ENCODE peak calls at places on chromosomes 2 and 18, in four cellular contexts. R is HepG2, V is HCT116, A is K562. X is an unnamed sample.

GRCh38 chr2:38619458-38620164 is 16.9 kb upstream of the HNRNPLL start:
- DNase-seq in R (no peak), V (no peak), A (no peak), X (no peak)

GRCh38 chr18:28045176-28045810 is 131.6 kb downstream of the CDH2 start:
- DNase-seq in R (no peak), V (no peak), A (no peak), X (no peak)

GRCh38 chr2:98063289-98063688 is 23.7 kb upstream of the VWA3B start:
- DNase-seq in R (no peak), V (no peak), A (no peak), X (no peak)

GRCh38 chr2:217105733-217106649 is 246.1 kb upstream of the TNP1 start:
- DNase-seq in R (no peak), V (peak; percentile 80), A (peak; percentile 15), X (peak; percentile 2)

GRCh38 chr2:241892299-241893137 is 23.0 kb downstream of the RTP5 start:
- DNase-seq in R (no peak), V (no peak), A (peak; percentile 81), X (no peak)

GRCh38 chr2:37786854-37787253 is 115.4 kb upstream of the CDC42EP3 start:
- DNase-seq in R (peak; percentile 70), V (no peak), A (no peak), X (no peak)

GRCh38 chr2:55992465-55992864 is 68.9 kb upstream of the EFEMP1 start:
- DNase-seq in R (peak; percentile 35), V (no peak), A (no peak), X (no peak)

GRCh38 chr2:26910176-26910575 is 60.3 kb upstream of the MAPRE3 start:
- DNase-seq in R (no peak), V (no peak), A (no peak), X (no peak)

GRCh38 chr2:149527998-149528775 is 59.4 kb downstream of the MMADHC start:
- DNase-seq in R (no peak), V (no peak), A (no peak), X (no peak)

GRCh38 chr2:29844713-29845320 is 76.6 kb downstream of the ALK start:
- DNase-seq in R (no peak), V (no peak), A (no peak), X (no peak)

GRCh38 chr18:63316612-63317555 is 2.7 kb downstream of the BCL2 start:
- DNase-seq in R (no peak), V (no peak), A (no peak), X (no peak)

GRCh38 chr2:12318427-12319057 is 398.2 kb upstream of the TRIB2 start:
- DNase-seq in R (no peak), V (no peak), A (no peak), X (peak; percentile 76)

GRCh38 chr18:23716516-23716915 is 27.3 kb downstream of the LAMA3 start:
- DNase-seq in R (no peak), V (no peak), A (no peak), X (no peak)

GRCh38 chr2:113407446-113408099 is 29.9 kb upstream of the ZNG1B start:
- DNase-seq in R (peak; percentile 81), V (peak; percentile 31), A (no peak), X (no peak)

GRCh38 chr2:239339241-239339640 is 61.6 kb downstream of the HDAC4 start:
- DNase-seq in R (no peak), V (no peak), A (no peak), X (no peak)

GRCh38 chr2:66854304-66854703 is 419.4 kb downstream of the MEIS1 start:
- DNase-seq in R (no peak), V (no peak), A (no peak), X (no peak)

GRCh38 chr2:168736636-168737424 is 65.6 kb upstream of the NOSTRIN start:
- DNase-seq in R (no peak), V (no peak), A (no peak), X (no peak)

GRCh38 chr2:86439879-86440630 is 1.1 kb upstream of the KDM3A start:
- DNase-seq in R (no peak), V (no peak), A (no peak), X (no peak)
- H3K4me3 ChIP-seq in R (no peak overlapping the region), V (no peak overlapping the region), A (no peak overlapping the region), X (peak overlapping the region; percentile 87)

GRCh38 chr18:13264091-13264777 is 45.7 kb downstream of the LDLRAD4 start:
- DNase-seq in R (no peak), V (no peak), A (no peak), X (no peak)
- TF ChIP-seq TCF7L2 in R (no peak), V (no peak), A (no peak), X (no peak)

DNA sequence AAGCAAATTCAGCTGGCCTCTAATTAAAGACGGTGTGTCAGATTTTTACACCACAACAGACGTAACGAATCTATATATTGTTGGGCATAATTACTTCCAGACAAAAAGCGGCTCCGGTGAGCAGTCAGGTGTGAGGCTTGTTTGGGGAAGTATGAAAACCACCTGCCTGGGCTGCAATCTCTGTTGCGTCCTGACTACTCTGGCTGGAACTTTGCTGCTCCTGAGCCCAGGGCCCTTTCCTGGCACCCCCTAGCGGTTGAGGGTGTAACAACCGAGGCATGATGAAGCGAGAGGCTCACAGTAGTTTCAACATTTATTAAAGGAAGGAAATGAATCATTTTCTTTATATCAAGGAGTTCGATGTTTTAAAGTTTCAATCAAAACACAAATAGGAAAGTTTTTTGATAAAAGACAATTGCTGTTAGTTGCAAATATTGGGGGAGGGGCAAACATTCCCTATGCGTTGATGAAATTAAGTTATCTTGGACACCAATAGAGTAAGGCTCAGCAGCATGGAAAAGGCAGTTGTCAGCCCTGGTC is 10.6 kb upstream of the ITGB6 start:
- DNase-seq in R (peak; percentile 60), V (peak; percentile 68), A (peak; percentile 81), X (no peak)
- H3K4me1 ChIP-seq in R (peaks cover 15% of the 10 kb centered on the region), V (peaks cover 68% of the 10 kb centered on the region), A (no peaks in the 10 kb centered on the region), X (peaks cover 73% of the 10 kb centered on the region)

GRCh38 chr2:173238385-173238784 is 116.3 kb upstream of the CDCA7 start:
- DNase-seq in R (peak; percentile 25), V (no peak), A (no peak), X (no peak)

GRCh38 chr2:173239644-173240043 is 115.0 kb upstream of the CDCA7 start:
- DNase-seq in R (no peak), V (no peak), A (no peak), X (no peak)

GRCh38 chr2:173240083-173240482 is 114.6 kb upstream of the CDCA7 start:
- DNase-seq in R (no peak), V (no peak), A (no peak), X (no peak)

GRCh38 chr2:173232956-173233744 is 121.5 kb upstream of the CDCA7 start:
- DNase-seq in R (no peak), V (no peak), A (no peak), X (no peak)

DNA sequence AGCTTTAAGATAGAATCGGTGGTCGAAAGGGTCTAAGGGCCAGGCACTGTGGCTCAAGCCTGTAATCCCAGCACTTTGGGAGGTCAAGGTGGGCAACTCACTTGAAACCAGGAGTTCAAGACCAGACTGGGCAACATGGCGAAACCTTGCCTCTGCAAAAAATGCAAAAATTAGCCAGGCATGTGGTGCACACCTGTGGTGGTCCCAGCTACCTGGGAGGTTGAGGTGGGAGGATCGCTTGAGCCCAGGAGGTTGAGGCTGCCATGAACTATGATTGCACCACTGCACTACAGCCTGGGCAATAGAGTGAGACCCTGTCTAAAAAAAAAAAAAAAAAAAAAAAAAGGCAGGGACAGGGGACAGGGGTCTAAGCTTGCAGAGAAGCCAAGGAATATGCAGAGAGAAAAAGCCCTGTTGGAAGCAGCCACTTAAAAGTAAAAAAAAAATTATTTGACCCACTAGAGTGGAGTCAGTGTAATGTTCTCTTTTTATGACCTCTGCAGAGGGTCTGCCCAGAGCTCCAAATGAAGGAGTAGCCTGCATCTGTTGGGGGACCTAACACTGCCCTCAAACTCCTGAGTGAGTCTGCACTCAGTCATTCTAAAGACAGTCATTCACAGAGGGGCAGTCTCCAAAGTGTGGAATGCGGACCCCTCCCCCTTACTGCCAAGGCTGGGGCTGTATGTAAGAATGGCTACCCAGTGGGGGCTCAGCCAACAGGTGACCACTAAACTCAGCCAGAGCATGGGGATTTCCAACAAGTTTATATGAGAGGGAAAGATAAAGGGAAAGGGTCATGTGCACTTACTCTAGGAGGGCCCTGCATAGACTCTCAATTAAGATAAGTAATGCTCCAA is 118.5 kb upstream of the CDCA7 start:
- DNase-seq in R (no peak), V (no peak), A (no peak), X (no peak)
- H3K4me3 ChIP-seq in R (no peak overlapping the region), V (no peak overlapping the region), A (no peak overlapping the region), X (no peak overlapping the region)

DNA sequence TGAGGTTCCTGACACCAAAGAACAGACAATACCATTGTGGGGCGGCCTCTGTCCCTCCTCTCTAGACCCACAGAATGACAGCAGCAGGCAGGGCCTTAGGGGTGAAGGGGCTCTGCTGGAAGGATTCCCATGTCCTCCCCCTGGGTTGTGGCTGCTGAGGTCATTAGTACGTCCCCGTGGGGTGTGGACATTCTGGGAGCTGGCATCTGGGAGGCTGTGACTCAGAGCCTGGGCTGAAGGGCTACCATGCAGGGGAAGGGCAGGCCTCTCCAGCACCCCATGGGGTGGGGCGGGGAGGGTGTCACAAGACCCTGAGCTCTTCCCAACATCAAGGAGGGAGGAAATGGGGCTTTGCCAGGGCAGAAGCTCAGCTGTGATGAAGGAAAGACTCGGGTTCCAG is 105.7 kb upstream of the SMAD2 start:
- DNase-seq in R (no peak), V (no peak), A (no peak), X (no peak)
- TF ChIP-seq TCF7L2 in R (no peak), V (no peak), A (no peak), X (no peak)

GRCh38 chr2:47040662-47041061 is 114.4 kb downstream of the STPG4 start:
- DNase-seq in R (peak; percentile 69), V (no peak), A (no peak), X (no peak)
- H3K4me1 ChIP-seq in R (peaks cover 86% of the 10 kb centered on the region), V (peaks cover 93% of the 10 kb centered on the region), A (peaks cover 3% of the 10 kb centered on the region), X (peaks cover 47% of the 10 kb centered on the region)

DNA sequence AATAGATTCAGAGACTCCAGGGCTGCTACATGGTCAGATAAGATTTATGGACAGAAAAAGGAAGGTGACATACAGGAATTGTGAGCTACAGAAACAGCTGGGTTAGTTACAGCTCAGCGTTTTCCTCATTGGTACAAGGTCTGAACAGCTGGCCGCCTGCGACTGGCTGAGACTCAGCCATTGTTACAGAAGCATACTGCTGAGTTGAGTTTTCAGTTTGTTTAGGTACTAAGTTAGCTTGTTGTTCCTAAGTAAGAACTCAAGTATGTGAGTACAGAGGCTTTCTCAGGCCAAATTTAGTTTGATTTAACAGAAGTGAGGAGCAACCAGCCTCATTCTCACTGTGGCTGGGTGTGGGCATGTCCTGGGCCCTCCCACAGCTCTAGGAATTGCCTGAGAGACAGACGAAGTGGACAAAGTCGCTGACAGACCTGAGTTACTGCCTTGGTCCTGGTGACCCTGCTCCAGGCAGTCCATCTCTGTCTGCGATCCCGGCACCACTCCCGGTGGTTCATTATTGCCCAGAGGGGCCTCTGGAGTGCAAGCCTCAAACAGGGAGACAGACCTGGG is 27.8 kb upstream of the RHOB start:
- DNase-seq in R (peak; percentile 65), V (no peak), A (no peak), X (no peak)
- H3K4me3 ChIP-seq in R (peak overlapping the region; percentile 42), V (no peak overlapping the region), A (no peak overlapping the region), X (no peak overlapping the region)

X was measured in Panc1.